ENCODE peak calls at places on chromosomes 2 and 18, in nine cellular contexts. U is NCI-H1417, X is COR-L47, R is fibroblast of mammary gland, V is M059J, O is GOT3, C is NCI-H2029, S is neural progenitor cell, I is GM13977. M is an unnamed sample.

GRCh38 chr18:5490753-5491240 is 53.0 kb downstream of the EPB41L3 start:
- DNase-seq in R (no peak), V (no peak), X (no peak), S (no peak), U (no peak), O (no peak), I (no peak), C (no peak), M (no peak)

GRCh38 chr2:14632133-14632936 is at the start of gene LRATD1:
- DNase-seq in U (peak), I (peak), C (peak), V (peak), X (peak), S (peak), R (peak), O (no peak), M (peak)

GRCh38 chr2:232368311-232368731 is 10.2 kb upstream of the ALPP start:
- DNase-seq in U (no peak), I (no peak), X (no peak), V (peak), C (no peak), R (no peak), O (no peak), S (peak), M (no peak)

GRCh38 chr2:168613510-168613909 is 157.4 kb downstream of the CERS6 start:
- DNase-seq in O (no peak), I (no peak), C (peak), V (no peak), S (no peak), X (no peak), U (no peak), R (no peak), M (peak)

GRCh38 chr2:182031956-182032355 is 46.3 kb downstream of the PPP1R1C start:
- DNase-seq in I (no peak), R (peak), X (no peak), U (no peak), C (no peak), V (peak), O (no peak), S (no peak), M (no peak)

GRCh38 chr2:21668078-21668710 is 544.4 kb downstream of the TDRD15 start:
- DNase-seq in X (no peak), C (no peak), V (no peak), O (no peak), U (no peak), I (no peak), S (no peak), R (no peak), M (no peak)

GRCh38 chr2:185044323-185044874 is 446.1 kb downstream of the ZNF804A start:
- DNase-seq in O (no peak), I (no peak), X (no peak), C (no peak), U (no peak), R (no peak), V (no peak), S (peak), M (no peak)

GRCh38 chr2:8394569-8395359 is 287.1 kb upstream of the ID2 start:
- DNase-seq in X (no peak), U (no peak), R (no peak), V (no peak), O (no peak), I (no peak), S (no peak), C (no peak), M (no peak)

GRCh38 chr18:55861266-55861665 is 273.3 kb upstream of the TCF4 start:
- DNase-seq in S (peak), V (peak), I (no peak), R (peak), X (peak), O (no peak), U (peak), C (no peak), M (peak)

GRCh38 chr2:30366199-30366691 is 80.8 kb upstream of the LCLAT1 start:
- DNase-seq in R (peak), S (no peak), V (peak), O (no peak), X (no peak), C (no peak), U (no peak), I (no peak), M (no peak)

GRCh38 chr2:11746807-11747459 is 501 bp downstream of the LPIN1 start:
- DNase-seq in S (peak), C (no peak), R (no peak), I (no peak), O (no peak), V (peak), U (peak), X (no peak), M (peak)

GRCh38 chr18:8029061-8029460 is 461.9 kb downstream of the PTPRM start:
- DNase-seq in R (no peak), C (peak), V (no peak), S (no peak), I (no peak), O (no peak), X (no peak), U (no peak), M (no peak)

GRCh38 chr2:74835831-74836674 is 2.1 kb downstream of the HK2 start:
- DNase-seq in V (peak), C (peak), O (no peak), I (peak), U (peak), X (peak), S (peak), R (peak), M (peak)

M was measured in fibroblast of pulmonary artery.